ENCODE peak calls at places on chromosomes 2 and 18, in eight cellular contexts. U is RCC 7860; N is effector memory CD4-positive, alpha-beta T cell; E is posterior cingulate gyrus; W is brain microvascular endothelial cell; Z is right lobe of liver; G is left ventricle myocardium inferior; C is ELR. B is an unnamed sample.

GRCh38 chr2:65922030-65922429 is 489.6 kb upstream of the SPRED2 start:
- DNase-seq in U (no peak), N (no peak), E (no peak), W (no peak), Z (no peak), G (no peak), C (no peak), B (no peak)

GRCh38 chr18:58362027-58362575 is 266.8 kb downstream of the ALPK2 start:
- DNase-seq in U (peak), N (no peak), E (peak), W (peak), Z (no peak), G (no peak), C (peak), B (peak)

GRCh38 chr2:230913406-230913805 is 11.6 kb downstream of the GPR55 start:
- DNase-seq in U (no peak), N (no peak), E (no peak), W (no peak), Z (peak), G (no peak), C (peak), B (peak)

GRCh38 chr18:65287642-65288041 is 463.2 kb upstream of the CDH7 start:
- DNase-seq in U (no peak), N (no peak), E (no peak), W (no peak), Z (no peak), G (no peak), C (no peak), B (no peak)

GRCh38 chr18:46728219-46728930 is 28.5 kb downstream of the ST8SIA5 start:
- DNase-seq in U (no peak), N (no peak), E (peak), W (no peak), Z (no peak), G (no peak), C (no peak), B (no peak)

GRCh38 chr2:166343467-166343866 is 32.3 kb downstream of the SCN9A start:
- DNase-seq in U (no peak), N (no peak), E (no peak), W (no peak), Z (no peak), G (no peak), C (no peak), B (peak)

GRCh38 chr2:190862067-190862466 is 18.6 kb upstream of the GLS start:
- DNase-seq in U (no peak), N (no peak), E (no peak), W (no peak), Z (no peak), G (no peak), C (no peak), B (no peak)

GRCh38 chr2:23484163-23484740 is 99.3 kb downstream of the KLHL29 start:
- DNase-seq in U (no peak), N (no peak), E (no peak), W (no peak), Z (no peak), G (no peak), C (no peak), B (no peak)

GRCh38 chr18:36446059-36446458 is 148.5 kb downstream of the FHOD3 start:
- DNase-seq in U (peak), N (no peak), E (no peak), W (no peak), Z (no peak), G (no peak), C (peak), B (peak)

GRCh38 chr2:239473211-239473805 is 72.5 kb upstream of the HDAC4 start:
- DNase-seq in U (no peak), N (no peak), E (no peak), W (no peak), Z (no peak), G (no peak), C (no peak), B (no peak)

GRCh38 chr2:194104687-194105086 is 1552.3 kb upstream of the SLC39A10 start:
- DNase-seq in U (no peak), N (no peak), E (no peak), W (no peak), Z (no peak), G (no peak), C (no peak), B (no peak)

GRCh38 chr18:77608807-77609206 is 359.2 kb downstream of the GALR1 start:
- DNase-seq in U (no peak), N (no peak), E (no peak), W (no peak), Z (no peak), G (no peak), C (no peak), B (no peak)

GRCh38 chr2:135962401-135963138 is 22.9 kb downstream of the DARS1 start:
- DNase-seq in U (no peak), N (no peak), E (no peak), W (no peak), Z (no peak), G (no peak), C (no peak), B (no peak)

GRCh38 chr2:113370478-113371091 is 66.9 kb upstream of the ZNG1B start:
- DNase-seq in U (peak), N (peak), E (peak), W (peak), Z (peak), G (peak), C (peak), B (peak)

B was measured in Daoy.